ENCODE peak calls at places on chromosomes 7 and 10, in four cellular contexts. One of them, this sample, is unnamed.
A peak's percentile ranks its signal among the peaks of the same experiment; 100 is the strongest.

GRCh38 chr7:25098096-25099046 is 26.7 kb downstream of the CYCS start:
- DNase-seq in stimulated activated CD8-positive, alpha-beta memory T cell treated with anti-CD3 and anti-CD28 coated beads, Interleukin-2, amount 100 ng/mL, for 48 hours: peak; percentile 10
- DNase-seq in cerebellum: peak; percentile 26
- DNase-seq in CD4-positive, alpha-beta T cell: peak; percentile 40
- DNase-seq in this sample: peak; percentile 42

GRCh38 chr10:95864906-95865813 is 42.6 kb upstream of the CC2D2B start:
- DNase-seq in cerebellum: peak; percentile 7
- DNase-seq in stimulated activated CD8-positive, alpha-beta memory T cell treated with anti-CD3 and anti-CD28 coated beads, Interleukin-2, amount 100 ng/mL, for 48 hours: peak; percentile 7
- DNase-seq in CD4-positive, alpha-beta T cell: no peak
- DNase-seq in this sample: peak; percentile 25

GRCh38 chr7:36283711-36284130 is 105.9 kb upstream of the ANLN start:
- DNase-seq in stimulated activated CD8-positive, alpha-beta memory T cell treated with anti-CD3 and anti-CD28 coated beads, Interleukin-2, amount 100 ng/mL, for 48 hours: no peak
- DNase-seq in CD4-positive, alpha-beta T cell: no peak
- DNase-seq in cerebellum: no peak
- DNase-seq in this sample: no peak

GRCh38 chr10:114380060-114380459 is 24.2 kb downstream of the AFAP1L2 start:
- DNase-seq in CD4-positive, alpha-beta T cell: no peak
- DNase-seq in stimulated activated CD8-positive, alpha-beta memory T cell treated with anti-CD3 and anti-CD28 coated beads, Interleukin-2, amount 100 ng/mL, for 48 hours: no peak
- DNase-seq in cerebellum: peak; percentile 69
- DNase-seq in this sample: no peak

GRCh38 chr7:23474098-23474828 is 4.0 kb upstream of the IGF2BP3 start:
- DNase-seq in stimulated activated CD8-positive, alpha-beta memory T cell treated with anti-CD3 and anti-CD28 coated beads, Interleukin-2, amount 100 ng/mL, for 48 hours: peak; percentile 72
- DNase-seq in cerebellum: no peak
- DNase-seq in CD4-positive, alpha-beta T cell: no peak
- DNase-seq in this sample: peak; percentile 81

GRCh38 chr7:37083311-37084096 is 359.2 kb upstream of the AOAH start:
- DNase-seq in stimulated activated CD8-positive, alpha-beta memory T cell treated with anti-CD3 and anti-CD28 coated beads, Interleukin-2, amount 100 ng/mL, for 48 hours: no peak
- DNase-seq in cerebellum: peak; percentile 80
- DNase-seq in CD4-positive, alpha-beta T cell: no peak
- DNase-seq in this sample: no peak

GRCh38 chr10:80183436-80183835 is 21.9 kb downstream of the ANXA11 start:
- DNase-seq in CD4-positive, alpha-beta T cell: no peak
- DNase-seq in cerebellum: no peak
- DNase-seq in stimulated activated CD8-positive, alpha-beta memory T cell treated with anti-CD3 and anti-CD28 coated beads, Interleukin-2, amount 100 ng/mL, for 48 hours: no peak
- DNase-seq in this sample: no peak

GRCh38 chr7:99365318-99366141 is 9.0 kb upstream of the ARPC1B start:
- DNase-seq in cerebellum: no peak
- DNase-seq in stimulated activated CD8-positive, alpha-beta memory T cell treated with anti-CD3 and anti-CD28 coated beads, Interleukin-2, amount 100 ng/mL, for 48 hours: no peak
- DNase-seq in CD4-positive, alpha-beta T cell: peak; percentile 64
- DNase-seq in this sample: peak; percentile 68

GRCh38 chr7:95718556-95719410 is 53.6 kb upstream of the DYNC1I1 start:
- DNase-seq in CD4-positive, alpha-beta T cell: no peak
- DNase-seq in cerebellum: peak; percentile 28
- DNase-seq in stimulated activated CD8-positive, alpha-beta memory T cell treated with anti-CD3 and anti-CD28 coated beads, Interleukin-2, amount 100 ng/mL, for 48 hours: no peak
- DNase-seq in this sample: no peak

GRCh38 chr10:100998183-100998990 is 1.2 kb upstream of the LZTS2 start:
- DNase-seq in stimulated activated CD8-positive, alpha-beta memory T cell treated with anti-CD3 and anti-CD28 coated beads, Interleukin-2, amount 100 ng/mL, for 48 hours: peak; percentile 47
- DNase-seq in cerebellum: peak; percentile 92
- DNase-seq in CD4-positive, alpha-beta T cell: peak; percentile 66
- DNase-seq in this sample: peak; percentile 74

GRCh38 chr10:122114156-122114747 is 125.3 kb downstream of the TACC2 start:
- DNase-seq in cerebellum: no peak
- DNase-seq in CD4-positive, alpha-beta T cell: no peak
- DNase-seq in stimulated activated CD8-positive, alpha-beta memory T cell treated with anti-CD3 and anti-CD28 coated beads, Interleukin-2, amount 100 ng/mL, for 48 hours: no peak
- DNase-seq in this sample: no peak

GRCh38 chr7:121116399-121116798 is 127.9 kb downstream of the CPED1 start:
- DNase-seq in CD4-positive, alpha-beta T cell: no peak
- DNase-seq in cerebellum: no peak
- DNase-seq in stimulated activated CD8-positive, alpha-beta memory T cell treated with anti-CD3 and anti-CD28 coated beads, Interleukin-2, amount 100 ng/mL, for 48 hours: no peak
- DNase-seq in this sample: no peak

GRCh38 chr10:52883996-52884871 is 111.7 kb upstream of the MBL2 start:
- DNase-seq in cerebellum: peak; percentile 24
- DNase-seq in stimulated activated CD8-positive, alpha-beta memory T cell treated with anti-CD3 and anti-CD28 coated beads, Interleukin-2, amount 100 ng/mL, for 48 hours: no peak
- DNase-seq in CD4-positive, alpha-beta T cell: no peak
- DNase-seq in this sample: peak; percentile 23

GRCh38 chr10:110171032-110171431 is 36.4 kb upstream of the MXI1 start:
- DNase-seq in stimulated activated CD8-positive, alpha-beta memory T cell treated with anti-CD3 and anti-CD28 coated beads, Interleukin-2, amount 100 ng/mL, for 48 hours: no peak
- DNase-seq in cerebellum: no peak
- DNase-seq in CD4-positive, alpha-beta T cell: no peak
- DNase-seq in this sample: no peak

GRCh38 chr7:99106411-99106810 is 37.5 kb downstream of the SMURF1 start:
- DNase-seq in stimulated activated CD8-positive, alpha-beta memory T cell treated with anti-CD3 and anti-CD28 coated beads, Interleukin-2, amount 100 ng/mL, for 48 hours: no peak
- DNase-seq in CD4-positive, alpha-beta T cell: no peak
- DNase-seq in cerebellum: no peak
- DNase-seq in this sample: no peak

GRCh38 chr7:98216941-98217622 is 5.8 kb downstream of the BHLHA15 start:
- DNase-seq in CD4-positive, alpha-beta T cell: no peak
- DNase-seq in stimulated activated CD8-positive, alpha-beta memory T cell treated with anti-CD3 and anti-CD28 coated beads, Interleukin-2, amount 100 ng/mL, for 48 hours: no peak
- DNase-seq in cerebellum: no peak
- DNase-seq in this sample: no peak

GRCh38 chr7:5711419-5711818 is 70.0 kb downstream of the RNF216 start:
- DNase-seq in cerebellum: no peak
- DNase-seq in CD4-positive, alpha-beta T cell: no peak
- DNase-seq in stimulated activated CD8-positive, alpha-beta memory T cell treated with anti-CD3 and anti-CD28 coated beads, Interleukin-2, amount 100 ng/mL, for 48 hours: no peak
- DNase-seq in this sample: no peak

GRCh38 chr10:7354330-7355047 is 56.3 kb downstream of the SFMBT2 start:
- DNase-seq in cerebellum: peak; percentile 18
- DNase-seq in CD4-positive, alpha-beta T cell: no peak
- DNase-seq in stimulated activated CD8-positive, alpha-beta memory T cell treated with anti-CD3 and anti-CD28 coated beads, Interleukin-2, amount 100 ng/mL, for 48 hours: no peak
- DNase-seq in this sample: no peak

GRCh38 chr10:6072215-6072941 is 10.2 kb upstream of the IL2RA start:
- DNase-seq in stimulated activated CD8-positive, alpha-beta memory T cell treated with anti-CD3 and anti-CD28 coated beads, Interleukin-2, amount 100 ng/mL, for 48 hours: no peak
- DNase-seq in cerebellum: no peak
- DNase-seq in CD4-positive, alpha-beta T cell: no peak
- DNase-seq in this sample: no peak

GRCh38 chr10:5534880-5535856 is 10.4 kb downstream of the CALML3 start:
- DNase-seq in cerebellum: no peak
- DNase-seq in stimulated activated CD8-positive, alpha-beta memory T cell treated with anti-CD3 and anti-CD28 coated beads, Interleukin-2, amount 100 ng/mL, for 48 hours: no peak
- DNase-seq in CD4-positive, alpha-beta T cell: no peak
- DNase-seq in this sample: no peak

GRCh38 chr10:117221156-117221711 is 19.7 kb upstream of the SLC18A2 start:
- DNase-seq in CD4-positive, alpha-beta T cell: no peak
- DNase-seq in stimulated activated CD8-positive, alpha-beta memory T cell treated with anti-CD3 and anti-CD28 coated beads, Interleukin-2, amount 100 ng/mL, for 48 hours: no peak
- DNase-seq in cerebellum: no peak
- DNase-seq in this sample: no peak

GRCh38 chr7:120833551-120833950 is 24.4 kb downstream of the TSPAN12 start:
- DNase-seq in CD4-positive, alpha-beta T cell: no peak
- DNase-seq in cerebellum: no peak
- DNase-seq in stimulated activated CD8-positive, alpha-beta memory T cell treated with anti-CD3 and anti-CD28 coated beads, Interleukin-2, amount 100 ng/mL, for 48 hours: no peak
- DNase-seq in this sample: no peak

GRCh38 chr10:3909339-3909738 is 124.3 kb upstream of the KLF6 start:
- DNase-seq in stimulated activated CD8-positive, alpha-beta memory T cell treated with anti-CD3 and anti-CD28 coated beads, Interleukin-2, amount 100 ng/mL, for 48 hours: no peak
- DNase-seq in CD4-positive, alpha-beta T cell: no peak
- DNase-seq in cerebellum: no peak
- DNase-seq in this sample: no peak

GRCh38 chr10:84428711-84429110 is 100.3 kb downstream of the CCSER2 start:
- DNase-seq in stimulated activated CD8-positive, alpha-beta memory T cell treated with anti-CD3 and anti-CD28 coated beads, Interleukin-2, amount 100 ng/mL, for 48 hours: no peak
- DNase-seq in cerebellum: no peak
- DNase-seq in CD4-positive, alpha-beta T cell: no peak
- DNase-seq in this sample: no peak

GRCh38 chr10:76285012-76285411 is 853.6 kb downstream of the LRMDA start:
- DNase-seq in CD4-positive, alpha-beta T cell: no peak
- DNase-seq in stimulated activated CD8-positive, alpha-beta memory T cell treated with anti-CD3 and anti-CD28 coated beads, Interleukin-2, amount 100 ng/mL, for 48 hours: no peak
- DNase-seq in cerebellum: no peak
- DNase-seq in this sample: no peak

GRCh38 chr7:141664450-141664849 is 37.5 kb downstream of the DENND11 start:
- DNase-seq in stimulated activated CD8-positive, alpha-beta memory T cell treated with anti-CD3 and anti-CD28 coated beads, Interleukin-2, amount 100 ng/mL, for 48 hours: no peak
- DNase-seq in cerebellum: no peak
- DNase-seq in CD4-positive, alpha-beta T cell: no peak
- DNase-seq in this sample: no peak

GRCh38 chr10:119289227-119289925 is 82.0 kb downstream of the GRK5 start:
- DNase-seq in CD4-positive, alpha-beta T cell: no peak
- DNase-seq in cerebellum: no peak
- DNase-seq in stimulated activated CD8-positive, alpha-beta memory T cell treated with anti-CD3 and anti-CD28 coated beads, Interleukin-2, amount 100 ng/mL, for 48 hours: no peak
- DNase-seq in this sample: no peak

GRCh38 chr7:121795736-121796135 is 77.2 kb upstream of the PTPRZ1 start:
- DNase-seq in CD4-positive, alpha-beta T cell: no peak
- DNase-seq in stimulated activated CD8-positive, alpha-beta memory T cell treated with anti-CD3 and anti-CD28 coated beads, Interleukin-2, amount 100 ng/mL, for 48 hours: no peak
- DNase-seq in cerebellum: no peak
- DNase-seq in this sample: no peak

GRCh38 chr10:14556285-14556956 is 218.3 kb downstream of the FAM107B start:
- DNase-seq in CD4-positive, alpha-beta T cell: no peak
- DNase-seq in stimulated activated CD8-positive, alpha-beta memory T cell treated with anti-CD3 and anti-CD28 coated beads, Interleukin-2, amount 100 ng/mL, for 48 hours: no peak
- DNase-seq in cerebellum: peak; percentile 33
- DNase-seq in this sample: peak; percentile 38

GRCh38 chr7:34361663-34362250 is 296.3 kb upstream of the NPSR1 start:
- DNase-seq in CD4-positive, alpha-beta T cell: no peak
- DNase-seq in cerebellum: peak; percentile 41
- DNase-seq in stimulated activated CD8-positive, alpha-beta memory T cell treated with anti-CD3 and anti-CD28 coated beads, Interleukin-2, amount 100 ng/mL, for 48 hours: no peak
- DNase-seq in this sample: no peak

GRCh38 chr7:43639858-43640491 is 57.1 kb downstream of the STK17A start:
- DNase-seq in cerebellum: no peak
- DNase-seq in stimulated activated CD8-positive, alpha-beta memory T cell treated with anti-CD3 and anti-CD28 coated beads, Interleukin-2, amount 100 ng/mL, for 48 hours: no peak
- DNase-seq in CD4-positive, alpha-beta T cell: no peak
- DNase-seq in this sample: no peak

GRCh38 chr10:77355844-77356243 is 281.8 kb downstream of the KCNMA1 start:
- DNase-seq in stimulated activated CD8-positive, alpha-beta memory T cell treated with anti-CD3 and anti-CD28 coated beads, Interleukin-2, amount 100 ng/mL, for 48 hours: no peak
- DNase-seq in CD4-positive, alpha-beta T cell: no peak
- DNase-seq in cerebellum: no peak
- DNase-seq in this sample: no peak

GRCh38 chr10:27658788-27659187 is 86.8 kb downstream of the MKX start:
- DNase-seq in CD4-positive, alpha-beta T cell: no peak
- DNase-seq in stimulated activated CD8-positive, alpha-beta memory T cell treated with anti-CD3 and anti-CD28 coated beads, Interleukin-2, amount 100 ng/mL, for 48 hours: no peak
- DNase-seq in cerebellum: no peak
- DNase-seq in this sample: no peak

GRCh38 chr10:14259696-14260595 is 70.8 kb downstream of the FRMD4A start:
- DNase-seq in cerebellum: no peak
- DNase-seq in CD4-positive, alpha-beta T cell: no peak
- DNase-seq in stimulated activated CD8-positive, alpha-beta memory T cell treated with anti-CD3 and anti-CD28 coated beads, Interleukin-2, amount 100 ng/mL, for 48 hours: no peak
- DNase-seq in this sample: no peak

GRCh38 chr7:1197997-1198632 is 34.6 kb upstream of the UNCX start:
- DNase-seq in cerebellum: no peak
- DNase-seq in CD4-positive, alpha-beta T cell: no peak
- DNase-seq in stimulated activated CD8-positive, alpha-beta memory T cell treated with anti-CD3 and anti-CD28 coated beads, Interleukin-2, amount 100 ng/mL, for 48 hours: no peak
- DNase-seq in this sample: no peak

GRCh38 chr7:158272509-158273137 is 315.0 kb downstream of the PTPRN2 start:
- DNase-seq in CD4-positive, alpha-beta T cell: no peak
- DNase-seq in cerebellum: no peak
- DNase-seq in stimulated activated CD8-positive, alpha-beta memory T cell treated with anti-CD3 and anti-CD28 coated beads, Interleukin-2, amount 100 ng/mL, for 48 hours: no peak
- DNase-seq in this sample: no peak

GRCh38 chr7:137829337-137829992 is 17.3 kb downstream of the DGKI start:
- DNase-seq in cerebellum: no peak
- DNase-seq in stimulated activated CD8-positive, alpha-beta memory T cell treated with anti-CD3 and anti-CD28 coated beads, Interleukin-2, amount 100 ng/mL, for 48 hours: no peak
- DNase-seq in CD4-positive, alpha-beta T cell: no peak
- DNase-seq in this sample: no peak

GRCh38 chr7:55288070-55288824 is 76.9 kb upstream of the LANCL2 start:
- DNase-seq in cerebellum: peak; percentile 53
- DNase-seq in CD4-positive, alpha-beta T cell: no peak
- DNase-seq in stimulated activated CD8-positive, alpha-beta memory T cell treated with anti-CD3 and anti-CD28 coated beads, Interleukin-2, amount 100 ng/mL, for 48 hours: no peak
- DNase-seq in this sample: no peak

GRCh38 chr7:117808273-117808868 is 64.9 kb downstream of the CTTNBP2 start:
- DNase-seq in CD4-positive, alpha-beta T cell: no peak
- DNase-seq in stimulated activated CD8-positive, alpha-beta memory T cell treated with anti-CD3 and anti-CD28 coated beads, Interleukin-2, amount 100 ng/mL, for 48 hours: no peak
- DNase-seq in cerebellum: peak; percentile 80
- DNase-seq in this sample: no peak

GRCh38 chr10:12720217-12720981 is 281.1 kb downstream of the CCDC3 start:
- DNase-seq in cerebellum: no peak
- DNase-seq in stimulated activated CD8-positive, alpha-beta memory T cell treated with anti-CD3 and anti-CD28 coated beads, Interleukin-2, amount 100 ng/mL, for 48 hours: no peak
- DNase-seq in CD4-positive, alpha-beta T cell: no peak
- DNase-seq in this sample: no peak

This sample was measured in GM12892.